ENCODE peak calls at places on chromosomes 4 and X, in seven cellular contexts. One of them, this sample, is unnamed. For H3K4me1, the result is how much of the 10 kb centered on the place peaks cover.

GRCh38 chr4:69881173-69881773 is 21.3 kb upstream of the SULT1E1 start:
- DNase-seq in heart left ventricle: no peak
- DNase-seq in A549: peak
- DNase-seq in Peyer's patch: no peak
- DNase-seq in HCT116: peak
- DNase-seq in H1: no peak
- DNase-seq in vagina: no peak
- DNase-seq in this sample: no peak

GRCh38 chr4:128604840-128605239 is 204.7 kb upstream of the JADE1 start:
- DNase-seq in heart left ventricle: no peak
- DNase-seq in A549: no peak
- DNase-seq in Peyer's patch: no peak
- DNase-seq in HCT116: no peak
- DNase-seq in H1: no peak
- DNase-seq in vagina: no peak
- DNase-seq in this sample: no peak

GRCh38 chr4:142551513-142552280 is 294.4 kb downstream of the INPP4B start:
- DNase-seq in heart left ventricle: no peak
- DNase-seq in A549: no peak
- DNase-seq in Peyer's patch: no peak
- DNase-seq in HCT116: no peak
- DNase-seq in H1: no peak
- DNase-seq in vagina: no peak
- DNase-seq in this sample: no peak

GRCh38 chr4:48594185-48594584 is 104.1 kb downstream of the ZAR1 start:
- DNase-seq in heart left ventricle: peak
- DNase-seq in A549: no peak
- DNase-seq in Peyer's patch: no peak
- DNase-seq in HCT116: no peak
- DNase-seq in H1: no peak
- DNase-seq in vagina: no peak
- DNase-seq in this sample: no peak

GRCh38 chrX:154546354-154547244 is at the start of gene G6PD:
- DNase-seq in heart left ventricle: peak
- DNase-seq in A549: peak
- DNase-seq in Peyer's patch: peak
- DNase-seq in HCT116: peak
- DNase-seq in H1: no peak
- DNase-seq in vagina: no peak
- DNase-seq in this sample: peak

GRCh38 chrX:75746891-75747639 is 38.0 kb downstream of the MAGEE2 start:
- DNase-seq in heart left ventricle: peak
- DNase-seq in A549: peak
- DNase-seq in Peyer's patch: peak
- DNase-seq in HCT116: no peak
- DNase-seq in H1: no peak
- DNase-seq in vagina: no peak
- DNase-seq in this sample: no peak

GRCh38 chr4:146343199-146343598 is 128.9 kb downstream of the REELD1 start:
- DNase-seq in heart left ventricle: no peak
- DNase-seq in A549: no peak
- DNase-seq in Peyer's patch: no peak
- DNase-seq in HCT116: no peak
- DNase-seq in H1: no peak
- DNase-seq in vagina: no peak
- DNase-seq in this sample: no peak

GRCh38 chrX:15366507-15367352 is 17.5 kb downstream of the VEGFD start:
- DNase-seq in heart left ventricle: no peak
- DNase-seq in A549: no peak
- DNase-seq in Peyer's patch: no peak
- DNase-seq in HCT116: no peak
- DNase-seq in H1: no peak
- DNase-seq in vagina: no peak
- DNase-seq in this sample: no peak

GRCh38 chrX:14673236-14673635 is 143.9 kb downstream of the GLRA2 start:
- DNase-seq in heart left ventricle: no peak
- DNase-seq in A549: no peak
- DNase-seq in Peyer's patch: no peak
- DNase-seq in HCT116: no peak
- DNase-seq in H1: no peak
- DNase-seq in vagina: no peak
- DNase-seq in this sample: no peak

GRCh38 chr4:6472387-6473263 is at the start of gene PPP2R2C:
- DNase-seq in heart left ventricle: no peak
- DNase-seq in A549: peak
- DNase-seq in Peyer's patch: no peak
- DNase-seq in HCT116: no peak
- DNase-seq in H1: no peak
- DNase-seq in vagina: peak
- DNase-seq in this sample: no peak

GRCh38 chr4:95714571-95714970 is 125.3 kb upstream of the PDHA2 start:
- DNase-seq in heart left ventricle: no peak
- DNase-seq in A549: no peak
- DNase-seq in Peyer's patch: no peak
- DNase-seq in HCT116: no peak
- DNase-seq in H1: no peak
- DNase-seq in vagina: no peak
- DNase-seq in this sample: no peak

GRCh38 chr4:26317766-26318165 is 3.0 kb upstream of the RBPJ start:
- DNase-seq in heart left ventricle: no peak
- DNase-seq in A549: no peak
- DNase-seq in Peyer's patch: no peak
- DNase-seq in HCT116: no peak
- DNase-seq in H1: no peak
- DNase-seq in vagina: no peak
- DNase-seq in this sample: no peak

GRCh38 chr4:26321326-26322276 is 787 bp downstream of the RBPJ start:
- DNase-seq in heart left ventricle: no peak
- DNase-seq in A549: peak
- DNase-seq in Peyer's patch: peak
- DNase-seq in HCT116: no peak
- DNase-seq in H1: no peak
- DNase-seq in vagina: peak
- DNase-seq in this sample: no peak

GRCh38 chr4:26320159-26320452 is 708 bp upstream of the RBPJ start:
- DNase-seq in heart left ventricle: no peak
- DNase-seq in A549: no peak
- DNase-seq in Peyer's patch: peak
- DNase-seq in HCT116: no peak
- DNase-seq in H1: no peak
- DNase-seq in vagina: peak
- DNase-seq in this sample: no peak

GRCh38 chr4:26320453-26321325 is at the start of gene RBPJ:
- DNase-seq in heart left ventricle: peak
- DNase-seq in A549: peak
- DNase-seq in Peyer's patch: peak
- DNase-seq in HCT116: peak
- DNase-seq in H1: peak
- DNase-seq in vagina: peak
- DNase-seq in this sample: peak

GRCh38 chr4:26319467-26320158 is 1.2 kb upstream of the RBPJ start:
- DNase-seq in heart left ventricle: peak
- DNase-seq in A549: peak
- DNase-seq in Peyer's patch: peak
- DNase-seq in HCT116: peak
- DNase-seq in H1: peak
- DNase-seq in vagina: peak
- DNase-seq in this sample: peak
- TF ChIP-seq POLR2A in heart left ventricle: peak
- TF ChIP-seq POLR2A in A549: no peak
- TF ChIP-seq POLR2A in Peyer's patch: peak
- TF ChIP-seq POLR2A in HCT116: no peak
- TF ChIP-seq POLR2A in H1: no peak
- TF ChIP-seq POLR2A in vagina: peak
- TF ChIP-seq POLR2A in this sample: no peak

GRCh38 chr4:87080462-87080861 is 140.0 kb downstream of the KLHL8 start:
- DNase-seq in heart left ventricle: no peak
- DNase-seq in A549: no peak
- DNase-seq in Peyer's patch: no peak
- DNase-seq in HCT116: no peak
- DNase-seq in H1: no peak
- DNase-seq in vagina: no peak
- DNase-seq in this sample: no peak

GRCh38 chr4:87078987-87079469 is 141.4 kb downstream of the KLHL8 start:
- DNase-seq in heart left ventricle: peak
- DNase-seq in A549: no peak
- DNase-seq in Peyer's patch: no peak
- DNase-seq in HCT116: no peak
- DNase-seq in H1: no peak
- DNase-seq in vagina: no peak
- DNase-seq in this sample: no peak

GRCh38 chr4:87077834-87078585 is 142.4 kb downstream of the KLHL8 start:
- DNase-seq in heart left ventricle: no peak
- DNase-seq in A549: no peak
- DNase-seq in Peyer's patch: no peak
- DNase-seq in HCT116: no peak
- DNase-seq in H1: no peak
- DNase-seq in vagina: no peak
- DNase-seq in this sample: no peak

GRCh38 chr4:87079967-87080366 is 140.5 kb downstream of the KLHL8 start:
- DNase-seq in heart left ventricle: no peak
- DNase-seq in A549: no peak
- DNase-seq in Peyer's patch: no peak
- DNase-seq in HCT116: no peak
- DNase-seq in H1: no peak
- DNase-seq in vagina: no peak
- DNase-seq in this sample: no peak

DNA sequence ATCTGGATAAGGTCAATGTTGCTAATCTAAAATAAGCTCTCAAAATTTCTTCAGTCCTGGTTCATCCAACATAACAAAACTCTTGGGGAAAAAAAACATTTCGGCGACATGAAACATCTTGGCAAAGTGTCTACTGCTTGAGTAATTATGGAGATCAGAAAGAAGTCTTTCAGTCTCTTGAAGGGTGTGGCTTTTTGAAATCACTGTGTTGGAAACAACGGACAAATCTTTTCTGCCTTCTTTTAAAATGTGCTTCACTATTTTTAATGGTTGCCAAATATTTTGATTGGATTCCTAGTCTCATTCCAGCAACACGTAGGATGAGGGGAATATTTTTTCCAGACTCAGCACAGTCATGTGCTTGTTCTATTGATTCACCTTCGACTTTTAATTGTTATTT is 138.6 kb downstream of the KLHL8 start:
- DNase-seq in heart left ventricle: no peak
- DNase-seq in A549: no peak
- DNase-seq in Peyer's patch: no peak
- DNase-seq in HCT116: no peak
- DNase-seq in H1: no peak
- DNase-seq in vagina: no peak
- DNase-seq in this sample: no peak
- H3K4me1 ChIP-seq in heart left ventricle: half or more
- H3K4me1 ChIP-seq in A549: under half
- H3K4me1 ChIP-seq in Peyer's patch: under half
- H3K4me1 ChIP-seq in HCT116: under half
- H3K4me1 ChIP-seq in H1: under half
- H3K4me1 ChIP-seq in vagina: half or more
- H3K4me1 ChIP-seq in this sample: under half

DNA sequence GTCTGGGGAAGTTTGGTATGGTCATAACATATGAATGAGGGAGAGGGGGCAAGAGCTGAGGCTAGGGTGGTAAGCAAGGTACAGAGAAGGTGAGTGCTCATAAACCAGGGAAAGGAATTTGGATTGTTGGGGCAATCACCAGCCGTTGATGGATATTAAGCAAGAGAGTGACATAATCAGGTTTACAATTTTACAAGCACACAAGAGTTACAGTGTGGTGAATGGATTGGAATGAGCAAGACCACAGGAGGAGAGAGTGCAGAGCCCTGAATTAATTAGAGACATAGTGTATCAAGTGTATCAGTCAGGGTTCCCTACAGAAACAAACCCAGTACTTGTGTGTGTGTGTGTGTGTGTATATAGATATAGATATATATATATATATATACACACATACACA is 18.7 kb upstream of the FMR1NB start:
- DNase-seq in heart left ventricle: no peak
- DNase-seq in A549: no peak
- DNase-seq in Peyer's patch: no peak
- DNase-seq in HCT116: no peak
- DNase-seq in H1: no peak
- DNase-seq in vagina: no peak
- DNase-seq in this sample: no peak
- TF ChIP-seq POLR2A in heart left ventricle: no peak
- TF ChIP-seq POLR2A in A549: no peak
- TF ChIP-seq POLR2A in Peyer's patch: no peak
- TF ChIP-seq POLR2A in HCT116: no peak
- TF ChIP-seq POLR2A in H1: no peak
- TF ChIP-seq POLR2A in vagina: no peak
- TF ChIP-seq POLR2A in this sample: no peak

GRCh38 chr4:20544645-20545044 is 155.6 kb upstream of the PACRGL start:
- DNase-seq in heart left ventricle: no peak
- DNase-seq in A549: peak
- DNase-seq in Peyer's patch: no peak
- DNase-seq in HCT116: peak
- DNase-seq in H1: no peak
- DNase-seq in vagina: no peak
- DNase-seq in this sample: no peak

GRCh38 chr4:20538922-20539321 is 161.3 kb upstream of the PACRGL start:
- DNase-seq in heart left ventricle: no peak
- DNase-seq in A549: no peak
- DNase-seq in Peyer's patch: no peak
- DNase-seq in HCT116: no peak
- DNase-seq in H1: no peak
- DNase-seq in vagina: no peak
- DNase-seq in this sample: no peak

DNA sequence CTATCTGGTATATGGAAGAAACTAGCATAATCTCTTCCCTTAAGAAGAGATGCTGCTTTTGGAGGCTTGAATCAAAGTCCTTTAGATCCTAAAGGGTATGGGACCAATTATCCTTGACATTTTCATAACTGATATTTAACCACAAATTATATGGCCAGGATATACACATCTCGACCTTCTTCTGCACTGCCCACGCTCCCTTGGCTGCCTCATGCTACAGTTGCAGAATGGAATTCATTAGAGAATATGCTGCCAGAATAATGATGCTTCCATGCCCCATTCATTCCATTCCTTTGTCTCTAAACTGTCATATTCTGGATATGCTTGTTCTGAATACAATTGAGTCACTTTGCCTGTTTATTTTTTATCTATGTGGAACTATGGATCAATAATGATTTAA is 157.1 kb upstream of the PACRGL start:
- DNase-seq in heart left ventricle: no peak
- DNase-seq in A549: no peak
- DNase-seq in Peyer's patch: no peak
- DNase-seq in HCT116: no peak
- DNase-seq in H1: no peak
- DNase-seq in vagina: no peak
- DNase-seq in this sample: no peak
- H3K4me1 ChIP-seq in heart left ventricle: under half
- H3K4me1 ChIP-seq in A549: under half
- H3K4me1 ChIP-seq in Peyer's patch: under half
- H3K4me1 ChIP-seq in HCT116: under half
- H3K4me1 ChIP-seq in H1: under half
- H3K4me1 ChIP-seq in vagina: under half
- H3K4me1 ChIP-seq in this sample: under half

This sample was measured in breast epithelium.